ENCODE peak calls at places on chromosomes 7 and 10, in nine cellular contexts. One of them, this sample, is unnamed.

GRCh38 chr10:102645741-102646609 is 1.7 kb downstream of the TRIM8 start:
- DNase-seq in effector CD8-positive, alpha-beta T cell: peak
- DNase-seq in keratinocyte: peak
- DNase-seq in left ventricle myocardium superior: peak
- DNase-seq in IMR-90: peak
- DNase-seq in left cardiac atrium: peak
- DNase-seq in CD4-positive, alpha-beta T cell: peak
- DNase-seq in fibroblast of pulmonary artery: peak
- DNase-seq in stimulated activated CD4-positive, alpha-beta T cell treated with anti-CD3 and anti-CD28 coated beads, Interleukin-2, amount 100 ng/mL, for 24 hours: peak
- DNase-seq in this sample: peak

GRCh38 chr7:65239707-65240352 is 133.8 kb upstream of the ZNF92 start:
- DNase-seq in IMR-90: no peak
- DNase-seq in effector CD8-positive, alpha-beta T cell: no peak
- DNase-seq in fibroblast of pulmonary artery: peak
- DNase-seq in left cardiac atrium: peak
- DNase-seq in left ventricle myocardium superior: peak
- DNase-seq in keratinocyte: no peak
- DNase-seq in stimulated activated CD4-positive, alpha-beta T cell treated with anti-CD3 and anti-CD28 coated beads, Interleukin-2, amount 100 ng/mL, for 24 hours: no peak
- DNase-seq in CD4-positive, alpha-beta T cell: no peak
- DNase-seq in this sample: no peak

GRCh38 chr10:37856881-37857286 is 526 bp downstream of the ZNF248 start:
- DNase-seq in left ventricle myocardium superior: no peak
- DNase-seq in keratinocyte: no peak
- DNase-seq in left cardiac atrium: peak
- DNase-seq in stimulated activated CD4-positive, alpha-beta T cell treated with anti-CD3 and anti-CD28 coated beads, Interleukin-2, amount 100 ng/mL, for 24 hours: peak
- DNase-seq in effector CD8-positive, alpha-beta T cell: no peak
- DNase-seq in IMR-90: no peak
- DNase-seq in CD4-positive, alpha-beta T cell: peak
- DNase-seq in fibroblast of pulmonary artery: no peak
- DNase-seq in this sample: no peak

GRCh38 chr10:77377034-77377433 is 260.6 kb downstream of the KCNMA1 start:
- DNase-seq in left ventricle myocardium superior: no peak
- DNase-seq in CD4-positive, alpha-beta T cell: no peak
- DNase-seq in stimulated activated CD4-positive, alpha-beta T cell treated with anti-CD3 and anti-CD28 coated beads, Interleukin-2, amount 100 ng/mL, for 24 hours: no peak
- DNase-seq in IMR-90: peak
- DNase-seq in keratinocyte: no peak
- DNase-seq in left cardiac atrium: no peak
- DNase-seq in effector CD8-positive, alpha-beta T cell: no peak
- DNase-seq in fibroblast of pulmonary artery: no peak
- DNase-seq in this sample: peak

GRCh38 chr10:11689945-11690736 is 52.0 kb upstream of the ECHDC3 start:
- DNase-seq in left ventricle myocardium superior: no peak
- DNase-seq in keratinocyte: no peak
- DNase-seq in fibroblast of pulmonary artery: no peak
- DNase-seq in effector CD8-positive, alpha-beta T cell: no peak
- DNase-seq in stimulated activated CD4-positive, alpha-beta T cell treated with anti-CD3 and anti-CD28 coated beads, Interleukin-2, amount 100 ng/mL, for 24 hours: no peak
- DNase-seq in IMR-90: no peak
- DNase-seq in left cardiac atrium: no peak
- DNase-seq in CD4-positive, alpha-beta T cell: no peak
- DNase-seq in this sample: no peak

GRCh38 chr7:82548141-82548688 is 104.6 kb upstream of the CACNA2D1 start:
- DNase-seq in stimulated activated CD4-positive, alpha-beta T cell treated with anti-CD3 and anti-CD28 coated beads, Interleukin-2, amount 100 ng/mL, for 24 hours: no peak
- DNase-seq in left cardiac atrium: no peak
- DNase-seq in keratinocyte: no peak
- DNase-seq in fibroblast of pulmonary artery: no peak
- DNase-seq in effector CD8-positive, alpha-beta T cell: no peak
- DNase-seq in left ventricle myocardium superior: no peak
- DNase-seq in IMR-90: no peak
- DNase-seq in CD4-positive, alpha-beta T cell: no peak
- DNase-seq in this sample: no peak

GRCh38 chr10:80530816-80531215 is 6.9 kb upstream of the SH2D4B start:
- DNase-seq in IMR-90: no peak
- DNase-seq in left ventricle myocardium superior: no peak
- DNase-seq in CD4-positive, alpha-beta T cell: no peak
- DNase-seq in keratinocyte: no peak
- DNase-seq in effector CD8-positive, alpha-beta T cell: no peak
- DNase-seq in left cardiac atrium: no peak
- DNase-seq in fibroblast of pulmonary artery: no peak
- DNase-seq in stimulated activated CD4-positive, alpha-beta T cell treated with anti-CD3 and anti-CD28 coated beads, Interleukin-2, amount 100 ng/mL, for 24 hours: no peak
- DNase-seq in this sample: no peak

GRCh38 chr7:43108255-43109011 is 4.0 kb upstream of the HECW1 start:
- DNase-seq in IMR-90: peak
- DNase-seq in effector CD8-positive, alpha-beta T cell: no peak
- DNase-seq in fibroblast of pulmonary artery: peak
- DNase-seq in stimulated activated CD4-positive, alpha-beta T cell treated with anti-CD3 and anti-CD28 coated beads, Interleukin-2, amount 100 ng/mL, for 24 hours: peak
- DNase-seq in keratinocyte: peak
- DNase-seq in left ventricle myocardium superior: peak
- DNase-seq in CD4-positive, alpha-beta T cell: peak
- DNase-seq in left cardiac atrium: peak
- DNase-seq in this sample: peak

GRCh38 chr10:68955414-68955785 is 570 bp upstream of the DDX21 start:
- DNase-seq in IMR-90: no peak
- DNase-seq in fibroblast of pulmonary artery: no peak
- DNase-seq in left ventricle myocardium superior: no peak
- DNase-seq in CD4-positive, alpha-beta T cell: peak
- DNase-seq in stimulated activated CD4-positive, alpha-beta T cell treated with anti-CD3 and anti-CD28 coated beads, Interleukin-2, amount 100 ng/mL, for 24 hours: peak
- DNase-seq in effector CD8-positive, alpha-beta T cell: no peak
- DNase-seq in left cardiac atrium: no peak
- DNase-seq in keratinocyte: no peak
- DNase-seq in this sample: no peak

GRCh38 chr10:15237351-15237750 is 68.9 kb upstream of the NMT2 start:
- DNase-seq in left cardiac atrium: peak
- DNase-seq in fibroblast of pulmonary artery: peak
- DNase-seq in IMR-90: peak
- DNase-seq in stimulated activated CD4-positive, alpha-beta T cell treated with anti-CD3 and anti-CD28 coated beads, Interleukin-2, amount 100 ng/mL, for 24 hours: no peak
- DNase-seq in keratinocyte: peak
- DNase-seq in effector CD8-positive, alpha-beta T cell: no peak
- DNase-seq in CD4-positive, alpha-beta T cell: no peak
- DNase-seq in left ventricle myocardium superior: no peak
- DNase-seq in this sample: peak

GRCh38 chr7:48083114-48083830 is 5.8 kb upstream of the UPP1 start:
- DNase-seq in fibroblast of pulmonary artery: peak
- DNase-seq in keratinocyte: no peak
- DNase-seq in IMR-90: peak
- DNase-seq in left ventricle myocardium superior: no peak
- DNase-seq in stimulated activated CD4-positive, alpha-beta T cell treated with anti-CD3 and anti-CD28 coated beads, Interleukin-2, amount 100 ng/mL, for 24 hours: no peak
- DNase-seq in left cardiac atrium: no peak
- DNase-seq in CD4-positive, alpha-beta T cell: no peak
- DNase-seq in effector CD8-positive, alpha-beta T cell: no peak
- DNase-seq in this sample: peak

GRCh38 chr10:100803481-100803880 is 58.1 kb downstream of the PAX2 start:
- DNase-seq in CD4-positive, alpha-beta T cell: no peak
- DNase-seq in IMR-90: no peak
- DNase-seq in keratinocyte: no peak
- DNase-seq in stimulated activated CD4-positive, alpha-beta T cell treated with anti-CD3 and anti-CD28 coated beads, Interleukin-2, amount 100 ng/mL, for 24 hours: no peak
- DNase-seq in left cardiac atrium: no peak
- DNase-seq in fibroblast of pulmonary artery: no peak
- DNase-seq in effector CD8-positive, alpha-beta T cell: no peak
- DNase-seq in left ventricle myocardium superior: no peak
- DNase-seq in this sample: no peak